ENCODE peak calls at places on chromosomes 1 and 21, in ten cellular contexts. K is A549, L is T-helper 17 cell, P is GM20000, U is activated gamma-delta T cell treated with Interleukin-2 at 50 U/mL for 16 hours, S is dermis blood vessel endothelial cell, X is NCI-H1092, D is transverse colon, Z is skeletal muscle cell, T is SW480. I is an unnamed sample.

GRCh38 chr1:109112652-109113285 is 1.1 kb upstream of the ELAPOR1 start:
- DNase-seq in L (peak; percentile 95), K (peak; percentile 80), D (peak; percentile 94), Z (peak; percentile 35), T (peak; percentile 68), P (peak; percentile 88), X (peak; percentile 95), U (peak; percentile 89), S (peak; percentile 93), I (no peak)

GRCh38 chr1:235990376-235990795 is 74.5 kb downstream of the NID1 start:
- DNase-seq in U (no peak), K (no peak), P (no peak), L (no peak), D (no peak), X (no peak), S (no peak), Z (no peak), T (no peak), I (no peak)

GRCh38 chr1:62508187-62508758 is 71.4 kb downstream of the USP1 start:
- DNase-seq in X (no peak), K (peak; percentile 7), U (no peak), Z (no peak), P (peak; percentile 28), S (peak; percentile 72), L (no peak), D (no peak), T (peak; percentile 45), I (peak; percentile 18)

GRCh38 chr1:206925116-206925736 is 3.5 kb upstream of the FCMR start:
- DNase-seq in P (peak; percentile 77), S (no peak), Z (no peak), T (no peak), X (no peak), K (no peak), L (no peak), D (peak; percentile 81), U (peak; percentile 68), I (no peak)

GRCh38 chr1:48080343-48081255 is 83.4 kb upstream of the TRABD2B start:
- DNase-seq in T (no peak), L (no peak), K (no peak), S (no peak), X (no peak), Z (no peak), P (no peak), D (peak; percentile 62), U (no peak), I (no peak)

GRCh38 chr1:109188776-109189175 is 24.9 kb upstream of the SARS1 start:
- DNase-seq in X (no peak), T (no peak), Z (no peak), U (no peak), D (no peak), K (no peak), S (no peak), L (no peak), P (no peak), I (no peak)

GRCh38 chr1:93108335-93108734 is 29.3 kb downstream of the MTF2 start:
- DNase-seq in K (no peak), L (no peak), S (no peak), D (no peak), P (no peak), T (no peak), X (no peak), Z (no peak), U (no peak), I (no peak)

GRCh38 chr21:38148046-38148445 is 108.7 kb upstream of the KCNJ15 start:
- DNase-seq in K (no peak), U (no peak), P (no peak), L (no peak), X (no peak), Z (no peak), S (no peak), T (no peak), D (no peak), I (no peak)

GRCh38 chr1:237901284-237901870 is 10.7 kb upstream of the ZP4 start:
- DNase-seq in L (no peak), K (peak; percentile 32), X (no peak), D (no peak), S (no peak), U (no peak), P (no peak), Z (no peak), T (peak; percentile 50), I (no peak)

GRCh38 chr1:31912839-31913239 is 25.3 kb downstream of the PTP4A2 start:
- DNase-seq in L (no peak), K (no peak), T (no peak), D (no peak), Z (no peak), S (no peak), U (no peak), P (peak; percentile 27), X (no peak), I (no peak)

GRCh38 chr1:41957568-41957967 is 38.8 kb upstream of the HIVEP3 start:
- DNase-seq in U (no peak), P (no peak), D (no peak), K (no peak), S (peak; percentile 5), Z (no peak), T (no peak), L (no peak), X (no peak), I (no peak)

GRCh38 chr1:224697888-224698450 is 81.9 kb downstream of the CNIH3 start:
- DNase-seq in K (no peak), L (no peak), U (no peak), S (no peak), P (no peak), D (no peak), T (no peak), X (no peak), Z (no peak), I (no peak)

GRCh38 chr1:182786223-182787001 is 3.2 kb upstream of the NPL start:
- DNase-seq in L (no peak), X (peak; percentile 49), Z (peak; percentile 33), T (peak; percentile 54), U (peak; percentile 8), D (peak; percentile 66), K (peak; percentile 35), P (peak; percentile 55), S (peak; percentile 80), I (peak; percentile 35)

GRCh38 chr1:38644092-38644491 is 215.5 kb downstream of the RRAGC start:
- DNase-seq in U (no peak), T (no peak), Z (no peak), P (no peak), X (no peak), K (no peak), D (no peak), S (no peak), L (no peak), I (no peak)

GRCh38 chr1:204692852-204693356 is 7.4 kb upstream of the LRRN2 start:
- DNase-seq in K (no peak), P (no peak), U (no peak), S (no peak), X (no peak), Z (no peak), L (no peak), T (no peak), D (no peak), I (no peak)

GRCh38 chr21:32653326-32653901 is 41.2 kb upstream of the CFAP298 start:
- DNase-seq in U (no peak), P (peak; percentile 64), S (peak; percentile 54), D (no peak), X (no peak), K (peak; percentile 9), T (peak; percentile 49), Z (no peak), L (no peak), I (no peak)

GRCh38 chr1:41496080-41497055 is 11.9 kb upstream of the EDN2 start:
- DNase-seq in X (no peak), T (peak; percentile 92), S (peak; percentile 89), L (no peak), K (no peak), P (peak; percentile 84), D (peak; percentile 89), U (no peak), Z (peak; percentile 74), I (no peak)

GRCh38 chr1:184075040-184076029 is 23.8 kb downstream of the TSEN15 start:
- DNase-seq in P (peak; percentile 41), Z (no peak), X (peak; percentile 75), L (no peak), S (peak; percentile 80), U (no peak), D (peak; percentile 15), T (peak; percentile 58), K (peak; percentile 37), I (no peak)

GRCh38 chr1:200316148-200316803 is 93.6 kb downstream of the ZNF281 start:
- DNase-seq in X (no peak), T (no peak), Z (no peak), U (no peak), L (no peak), K (no peak), D (no peak), S (no peak), P (no peak), I (no peak)

GRCh38 chr1:188782220-188782841 is 1695.3 kb downstream of the BRINP3 start:
- DNase-seq in S (peak; percentile 49), Z (peak; percentile 16), K (peak; percentile 34), X (peak; percentile 38), U (no peak), T (peak; percentile 0), L (no peak), D (no peak), P (peak; percentile 38), I (peak; percentile 4)

GRCh38 chr1:9129391-9130041 is 614 bp upstream of the GPR157 start:
- DNase-seq in T (peak; percentile 91), D (peak; percentile 97), P (peak; percentile 92), L (peak; percentile 72), S (peak; percentile 69), X (no peak), K (peak; percentile 76), U (peak; percentile 83), Z (no peak), I (no peak)

GRCh38 chr21:46424062-46424591 is 34.6 kb upstream of the DIP2A start:
- DNase-seq in U (no peak), Z (no peak), P (no peak), X (no peak), S (no peak), K (no peak), D (no peak), L (no peak), T (no peak), I (no peak)

GRCh38 chr1:30345525-30346145 is 377.8 kb downstream of the MATN1 start:
- DNase-seq in K (no peak), S (no peak), L (no peak), X (peak; percentile 58), Z (no peak), T (no peak), P (no peak), D (no peak), U (no peak), I (no peak)

GRCh38 chr1:178869114-178869697 is 1.7 kb downstream of the ANGPTL1 start:
- DNase-seq in P (no peak), L (no peak), Z (peak; percentile 33), D (no peak), X (no peak), K (no peak), U (no peak), T (no peak), S (no peak), I (peak; percentile 27)

GRCh38 chr1:220894025-220894923 is 15.0 kb downstream of the HLX start:
- DNase-seq in D (no peak), U (no peak), S (no peak), Z (no peak), K (no peak), P (no peak), T (no peak), L (no peak), X (no peak), I (no peak)

GRCh38 chr1:10459185-10459584 is 9.4 kb downstream of the CORT start:
- DNase-seq in T (peak; percentile 23), Z (peak; percentile 49), L (no peak), U (no peak), S (peak; percentile 68), P (no peak), X (no peak), D (no peak), K (peak; percentile 33), I (peak; percentile 78)

GRCh38 chr1:39973503-39974135 is 18.7 kb downstream of the MFSD2A start:
- DNase-seq in T (peak; percentile 67), U (peak; percentile 69), Z (no peak), S (peak; percentile 79), X (peak; percentile 90), D (peak; percentile 84), L (peak; percentile 69), K (peak; percentile 54), P (peak; percentile 81), I (no peak)

GRCh38 chr1:23561813-23562100 is 2.5 kb upstream of the ID3 start:
- DNase-seq in Z (no peak), S (peak; percentile 39), U (no peak), P (no peak), T (no peak), D (no peak), K (no peak), X (no peak), L (no peak), I (no peak)